ENCODE peak calls at places on chromosomes 7 and 10, in five cellular contexts. X is amniotic epithelial cell; E is C1 segment of cervical spinal cord; V is activated CD4-positive, alpha-beta memory T cell treated with anti-CD3 and anti-CD28 coated beads, Interleukin-2, amount 10 ng/mL, durations not matched to agents 7 days and 5 days; S is GM18507. J is an unnamed sample.

GRCh38 chr10:73094249-73094850 is 2.3 kb downstream of the P4HA1 start:
- DNase-seq in E (no peak), X (peak), S (no peak), V (no peak), J (no peak)

GRCh38 chr10:122190553-122190952 is 80.5 kb upstream of the BTBD16 start:
- DNase-seq in X (no peak), V (no peak), E (no peak), S (no peak), J (no peak)

GRCh38 chr10:88064608-88065383 is 201.4 kb downstream of the PTEN start:
- DNase-seq in S (no peak), E (no peak), V (no peak), X (peak), J (no peak)

GRCh38 chr7:99199226-99199625 is 8.7 kb downstream of the KPNA7 start:
- DNase-seq in E (no peak), S (no peak), V (no peak), X (no peak), J (no peak)

GRCh38 chr7:126667742-126668366 is 584.9 kb downstream of the GRM8 start:
- DNase-seq in X (no peak), S (no peak), E (no peak), V (no peak), J (no peak)

GRCh38 chr7:142585425-142585824 is 163.8 kb upstream of the PRSS1 start:
- DNase-seq in S (no peak), V (no peak), X (no peak), E (no peak), J (no peak)

GRCh38 chr7:104358743-104359142 is 30.3 kb downstream of the LHFPL3 start:
- DNase-seq in S (no peak), E (no peak), V (no peak), X (no peak), J (no peak)

GRCh38 chr10:69968830-69969229 is 83.8 kb upstream of the MACROH2A2 start:
- DNase-seq in X (peak), V (no peak), S (no peak), E (no peak), J (no peak)

GRCh38 chr10:11610855-11611247 is 599 bp downstream of the USP6NL start:
- DNase-seq in S (no peak), V (peak), E (no peak), X (peak), J (no peak)

GRCh38 chr10:13943735-13944398 is 357.1 kb downstream of the PRPF18 start:
- DNase-seq in V (no peak), X (no peak), S (no peak), E (no peak), J (no peak)

GRCh38 chr7:50679218-50680007 is 103.3 kb downstream of the GRB10 start:
- DNase-seq in V (no peak), S (peak), X (peak), E (no peak), J (peak)

GRCh38 chr10:46515402-46516192 is 40.9 kb downstream of the GPRIN2 start:
- DNase-seq in V (no peak), E (no peak), S (no peak), X (no peak), J (no peak)

GRCh38 chr7:102974366-102975236 is 61.8 kb downstream of the LRRC17 start:
- DNase-seq in E (no peak), X (no peak), V (no peak), S (no peak), J (no peak)

GRCh38 chr7:137354361-137354760 is 10.8 kb upstream of the PTN start:
- DNase-seq in E (no peak), X (no peak), V (no peak), S (no peak), J (no peak)

J was measured in hippocampal formation.